ENCODE peak calls at places on chromosomes 12 and 14, in ten cellular contexts. D, R, L, E, H, K, M, O, W and Q are unnamed samples.

GRCh38 chr12:55728185-55728931 is 451 bp downstream of the CD63 start:
- DNase-seq in D (peak), K (no peak), M (no peak), E (peak), R (peak), W (no peak), H (peak), O (peak), L (peak), Q (peak)

GRCh38 chr12:104802198-104802597 is 155.9 kb downstream of the SLC41A2 start:
- DNase-seq in O (peak), W (no peak), D (no peak), K (no peak), L (no peak), E (no peak), H (no peak), M (no peak), R (no peak), Q (no peak)

GRCh38 chr14:101774006-101774755 is 12.7 kb downstream of the PPP2R5C start:
- DNase-seq in D (no peak), H (no peak), M (no peak), O (no peak), E (no peak), L (no peak), R (no peak), W (no peak), K (no peak), Q (no peak)

GRCh38 chr12:54134395-54134794 is 54.4 kb downstream of the SMUG1 start:
- DNase-seq in R (no peak), H (no peak), E (no peak), L (no peak), W (no peak), D (no peak), M (no peak), O (no peak), K (no peak), Q (no peak)

GRCh38 chr12:4256043-4256826 is 17.3 kb upstream of the CCND2 start:
- DNase-seq in L (no peak), H (no peak), W (no peak), R (no peak), O (no peak), E (no peak), M (no peak), D (no peak), K (no peak), Q (no peak)

GRCh38 chr12:8687846-8688601 is 9.8 kb upstream of the RIMKLB start:
- DNase-seq in R (peak), M (peak), D (peak), E (no peak), K (peak), L (no peak), W (no peak), H (no peak), O (peak), Q (no peak)

GRCh38 chr12:21697829-21698630 is 40.4 kb upstream of the LDHB start:
- DNase-seq in O (peak), L (no peak), M (no peak), E (no peak), H (no peak), W (no peak), R (no peak), D (no peak), K (no peak), Q (no peak)

GRCh38 chr12:21416611-21417121 is 20.8 kb upstream of the PYROXD1 start:
- DNase-seq in M (no peak), E (no peak), D (no peak), O (no peak), R (no peak), H (no peak), W (no peak), K (no peak), L (no peak), Q (no peak)

GRCh38 chr14:101823511-101824120 is 62.1 kb downstream of the PPP2R5C start:
- DNase-seq in L (no peak), R (no peak), W (peak), K (no peak), E (no peak), M (no peak), H (no peak), O (peak), D (peak), Q (peak)

GRCh38 chr14:67071506-67071905 is 117.7 kb upstream of the GARIN2 start:
- DNase-seq in M (no peak), L (no peak), R (no peak), O (no peak), D (no peak), K (no peak), H (no peak), E (no peak), W (no peak), Q (no peak)

GRCh38 chr12:64825143-64826011 is 930 bp downstream of the TBC1D30 start:
- DNase-seq in D (no peak), R (no peak), L (no peak), W (no peak), O (no peak), K (no peak), E (no peak), H (no peak), M (peak), Q (peak)

GRCh38 chr14:38079886-38080285 is 127.8 kb upstream of the SSTR1 start:
- DNase-seq in R (no peak), W (no peak), E (no peak), M (no peak), O (no peak), K (no peak), D (no peak), L (no peak), H (no peak), Q (no peak)

GRCh38 chr12:8849785-8850184 is 27.4 kb downstream of the A2ML1 start:
- DNase-seq in E (no peak), R (no peak), K (no peak), D (no peak), O (no peak), L (no peak), H (no peak), W (no peak), M (no peak), Q (no peak)

GRCh38 chr14:101492716-101493115 is 68.6 kb upstream of the DIO3 start:
- DNase-seq in L (peak), W (no peak), K (no peak), M (peak), D (no peak), R (peak), H (peak), E (peak), O (no peak), Q (peak)

GRCh38 chr14:93033983-93034670 is 81.6 kb downstream of the ITPK1 start:
- DNase-seq in R (no peak), E (no peak), W (peak), H (no peak), K (no peak), L (no peak), D (no peak), O (no peak), M (peak), Q (peak)

GRCh38 chr12:100371146-100371545 is 14.3 kb downstream of the SLC17A8 start:
- DNase-seq in H (no peak), D (no peak), K (no peak), M (no peak), O (no peak), R (no peak), W (no peak), E (no peak), L (no peak), Q (no peak)

GRCh38 chr14:64612021-64612380 is 62.2 kb downstream of the PPP1R36 start:
- DNase-seq in O (peak), E (no peak), H (no peak), K (no peak), L (no peak), R (no peak), W (no peak), D (no peak), M (no peak), Q (no peak)

GRCh38 chr14:26730929-26731618 is 133.2 kb upstream of the NOVA1 start:
- DNase-seq in M (peak), D (no peak), K (no peak), E (no peak), W (no peak), R (no peak), L (no peak), O (peak), H (no peak), Q (no peak)

GRCh38 chr12:66661357-66661756 is 17.5 kb downstream of the GRIP1 start:
- DNase-seq in O (no peak), E (no peak), L (no peak), H (no peak), K (no peak), W (no peak), R (no peak), D (no peak), M (no peak), Q (no peak)

GRCh38 chr14:104390941-104391901 is 188.3 kb upstream of the C14orf180 start:
- DNase-seq in E (peak), R (peak), W (no peak), D (peak), M (peak), K (peak), O (no peak), H (peak), L (peak), Q (no peak)

GRCh38 chr12:26054383-26054782 is 70.5 kb downstream of the BHLHE41 start:
- DNase-seq in W (no peak), M (no peak), H (no peak), R (no peak), L (no peak), E (no peak), K (no peak), O (no peak), D (no peak), Q (no peak)

GRCh38 chr14:80212025-80212402 is 710 bp upstream of the DIO2 start:
- DNase-seq in H (no peak), L (no peak), W (no peak), O (peak), M (no peak), D (no peak), K (no peak), R (no peak), E (no peak), Q (no peak)

GRCh38 chr12:121843236-121843982 is 15.2 kb downstream of the HPD start:
- DNase-seq in L (no peak), E (no peak), H (no peak), R (no peak), W (no peak), K (no peak), O (no peak), M (no peak), D (no peak), Q (no peak)

GRCh38 chr12:111858186-111858585 is 16.2 kb downstream of the MAPKAPK5 start:
- DNase-seq in H (no peak), K (no peak), R (no peak), L (no peak), E (no peak), M (no peak), O (no peak), D (no peak), W (no peak), Q (no peak)

GRCh38 chr14:92785601-92786426 is 8.3 kb upstream of the GOLGA5 start:
- DNase-seq in W (no peak), D (no peak), K (no peak), E (no peak), R (no peak), L (no peak), O (peak), H (no peak), M (peak), Q (no peak)

GRCh38 chr12:1499351-1499750 is 95.0 kb downstream of the FBXL14 start:
- DNase-seq in D (no peak), W (no peak), M (no peak), H (no peak), K (no peak), O (no peak), E (no peak), L (no peak), R (no peak), Q (no peak)

GRCh38 chr14:103164786-103165185 is 41.5 kb downstream of the TNFAIP2 start:
- DNase-seq in R (no peak), H (no peak), O (no peak), M (no peak), E (no peak), K (no peak), D (no peak), W (no peak), L (no peak), Q (no peak)

GRCh38 chr14:55389330-55389729 is 22.3 kb downstream of the ATG14 start:
- DNase-seq in R (no peak), K (no peak), L (no peak), M (no peak), O (no peak), H (no peak), W (no peak), D (no peak), E (no peak), Q (no peak)

GRCh38 chr14:68718033-68718725 is 74.7 kb downstream of the ZFP36L1 start:
- DNase-seq in O (no peak), D (no peak), R (no peak), L (no peak), E (no peak), K (no peak), M (no peak), H (no peak), W (no peak), Q (no peak)

GRCh38 chr12:64796205-64796845 is 28.1 kb upstream of the TBC1D30 start:
- DNase-seq in R (no peak), E (no peak), L (peak), D (no peak), M (peak), W (peak), H (no peak), O (peak), K (peak), Q (no peak)

GRCh38 chr12:94609917-94610443 is 40.4 kb downstream of the TMCC3 start:
- DNase-seq in D (no peak), K (no peak), W (no peak), R (no peak), O (no peak), H (no peak), E (no peak), M (no peak), L (no peak), Q (no peak)

GRCh38 chr12:89552376-89552775 is 26.5 kb upstream of the POC1B start:
- DNase-seq in R (no peak), H (no peak), W (no peak), O (no peak), L (no peak), E (no peak), M (no peak), D (no peak), K (no peak), Q (no peak)

GRCh38 chr14:52694761-52695480 is 437 bp downstream of the ERO1A start:
- DNase-seq in W (peak), L (peak), D (no peak), R (peak), O (peak), E (no peak), M (no peak), H (peak), K (no peak), Q (no peak)

GRCh38 chr12:40168868-40169267 is 55.9 kb upstream of the LRRK2 start:
- DNase-seq in D (no peak), E (no peak), R (no peak), W (no peak), O (no peak), H (no peak), L (no peak), K (no peak), M (no peak), Q (no peak)

GRCh38 chr12:4819654-4820053 is 90.1 kb upstream of the KCNA1 start:
- DNase-seq in W (no peak), L (no peak), M (no peak), D (no peak), H (no peak), O (no peak), K (no peak), E (no peak), R (no peak), Q (no peak)

GRCh38 chr12:59595557-59596231 is at the start of gene SLC16A7:
- DNase-seq in H (peak), L (peak), D (peak), K (peak), E (peak), R (peak), O (peak), M (peak), W (peak), Q (peak)
- TF ChIP-seq CTCF in H (no peak), L (no peak), D (no peak), K (no peak), E (no peak), R (no peak), O (no peak), M (no peak), W (no peak), Q (no peak)

GRCh38 chr12:116320839-116321238 is 43.3 kb upstream of the MED13L start:
- DNase-seq in L (no peak), D (no peak), R (no peak), M (no peak), K (no peak), H (no peak), E (no peak), W (no peak), O (no peak), Q (no peak)
- H3K27ac ChIP-seq in L (no peak), D (peak), R (peak), M (no peak), K (peak), H (no peak), E (peak), W (no peak), O (no peak), Q (no peak)

DNA sequence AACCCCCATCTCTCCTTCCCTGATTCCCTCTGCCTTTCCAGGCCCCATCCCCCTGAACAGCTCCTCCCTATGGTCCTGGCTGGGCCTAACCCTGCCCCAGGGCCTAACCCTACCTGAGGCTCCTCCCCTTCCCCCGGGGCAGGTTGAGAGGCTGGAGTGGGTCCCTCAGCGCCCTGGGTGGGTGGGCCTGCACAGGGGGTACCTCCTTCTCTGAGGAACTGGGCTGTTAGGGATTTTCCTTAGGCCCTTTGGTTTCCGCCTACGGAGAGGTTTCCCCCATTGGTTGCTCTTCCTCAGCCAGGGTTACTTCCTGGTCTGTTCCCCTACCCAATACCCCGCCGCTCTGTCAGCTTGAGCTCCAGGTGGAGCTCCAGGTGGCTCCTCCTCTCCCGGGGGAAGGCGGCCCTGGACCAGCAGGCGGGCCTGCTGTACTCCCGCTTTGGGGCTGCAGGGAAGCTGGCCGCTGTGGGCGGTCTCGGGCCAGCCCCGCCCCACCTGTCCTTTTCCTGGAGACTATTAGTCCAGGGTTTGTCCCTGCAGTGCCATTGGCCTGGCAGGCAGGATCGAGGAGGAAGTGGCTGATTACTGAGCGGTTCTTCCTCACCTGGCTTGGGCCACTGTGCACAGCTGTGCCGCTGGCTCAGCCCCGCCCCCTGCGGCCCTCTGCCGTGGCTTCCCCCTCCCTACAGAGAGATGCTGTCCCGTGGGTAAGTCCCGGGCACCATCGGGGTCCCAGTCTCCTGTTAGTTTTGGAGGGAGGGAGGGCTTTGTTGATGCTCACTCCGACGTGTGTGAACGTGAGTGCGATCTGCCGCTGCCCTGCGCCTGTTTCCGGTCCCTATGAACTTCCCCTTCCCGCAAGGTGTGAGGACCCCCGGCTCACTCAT is 2.5 kb downstream of the C12orf57 start:
- DNase-seq in M (peak), D (no peak), W (no peak), O (peak), L (peak), K (peak), R (no peak), E (peak), H (peak), Q (no peak)
- TF ChIP-seq CTCF in M (no peak), D (no peak), W (no peak), O (no peak), L (peak), K (no peak), R (no peak), E (no peak), H (peak), Q (no peak)

GRCh38 chr14:97390031-97390729 is 593.0 kb downstream of the VRK1 start:
- DNase-seq in O (no peak), E (no peak), W (no peak), K (peak), D (peak), L (no peak), H (no peak), M (no peak), R (no peak), Q (no peak)
- H3K27ac ChIP-seq in O (no peak), E (no peak), W (no peak), K (peak), D (no peak), L (no peak), H (no peak), M (no peak), R (no peak), Q (no peak)

GRCh38 chr14:31326111-31326510 is 94.2 kb downstream of the HEATR5A start:
- DNase-seq in L (no peak), R (no peak), W (no peak), H (no peak), O (peak), M (no peak), K (no peak), D (no peak), E (no peak), Q (no peak)
- TF ChIP-seq CTCF in L (no peak), R (no peak), W (peak), H (no peak), O (no peak), M (no peak), K (no peak), D (no peak), E (no peak), Q (no peak)

GRCh38 chr12:11718105-11718504 is 68.6 kb downstream of the ETV6 start:
- DNase-seq in L (no peak), H (no peak), W (no peak), R (no peak), D (no peak), K (no peak), O (no peak), M (no peak), E (no peak), Q (no peak)
- H3K27ac ChIP-seq in L (no peak), H (no peak), W (no peak), R (no peak), D (no peak), K (peak), O (no peak), M (no peak), E (peak), Q (no peak)

GRCh38 chr12:76329163-76329562 is 19.1 kb downstream of the BBS10 start:
- DNase-seq in L (no peak), R (no peak), M (no peak), H (no peak), K (no peak), E (no peak), D (no peak), O (peak), W (no peak), Q (no peak)
- TF ChIP-seq CTCF in L (no peak), R (no peak), M (no peak), H (no peak), K (no peak), E (no peak), D (no peak), O (no peak), W (no peak), Q (no peak)

GRCh38 chr14:96077983-96078686 is 39.0 kb downstream of the C14orf132 start:
- DNase-seq in O (peak), E (peak), R (no peak), H (peak), L (no peak), M (no peak), W (no peak), D (no peak), K (peak), Q (no peak)
- H3K27ac ChIP-seq in O (no peak), E (peak), R (no peak), H (no peak), L (no peak), M (no peak), W (no peak), D (no peak), K (no peak), Q (no peak)